ENCODE peak calls at places on chromosomes 1 and 21, in four cellular contexts. G is neural progenitor cell, W is testis, U is stomach. A is an unnamed sample.

GRCh38 chr1:155026154-155026553 is 7.4 kb downstream of the DCST2 start:
- DNase-seq in G (no peak), W (no peak), U (no peak), A (no peak)

GRCh38 chr1:156104861-156105546 is 9.5 kb upstream of the LMNA start:
- DNase-seq in G (no peak), W (no peak), U (no peak), A (no peak)

GRCh38 chr1:111402083-111402482 is 25.5 kb downstream of the OVGP1 start:
- DNase-seq in G (no peak), W (no peak), U (no peak), A (no peak)

GRCh38 chr1:155082941-155083541 is 4.4 kb downstream of the EFNA3 start:
- DNase-seq in G (no peak), W (no peak), U (no peak), A (no peak)

GRCh38 chr1:197173571-197174482 is 27.4 kb upstream of the ASPM start:
- DNase-seq in G (no peak), W (no peak), U (no peak), A (no peak)

GRCh38 chr1:19210772-19211549 is 895 bp upstream of the UBR4 start:
- DNase-seq in G (peak; percentile 27), W (no peak), U (no peak), A (no peak)

GRCh38 chr1:7146710-7147109 is 361.5 kb downstream of the CAMTA1 start:
- DNase-seq in G (no peak), W (no peak), U (no peak), A (no peak)

GRCh38 chr1:70528591-70529333 is 117.7 kb downstream of the CTH start:
- DNase-seq in G (peak; percentile 75), W (peak; percentile 48), U (no peak), A (peak; percentile 59)

GRCh38 chr1:173266845-173267244 is 59.7 kb upstream of the TNFSF4 start:
- DNase-seq in G (no peak), W (no peak), U (no peak), A (no peak)

GRCh38 chr1:240030236-240030635 is 61.4 kb upstream of the FMN2 start:
- DNase-seq in G (no peak), W (no peak), U (no peak), A (no peak)

GRCh38 chr1:67493148-67493547 is 62.9 kb upstream of the SERBP1 start:
- DNase-seq in G (no peak), W (no peak), U (no peak), A (no peak)

GRCh38 chr1:27938488-27938887 is 3.7 kb downstream of the SMPDL3B start:
- DNase-seq in G (no peak), W (no peak), U (no peak), A (no peak)

GRCh38 chr1:161158316-161159016 is 834 bp upstream of the USP21 start:
- DNase-seq in G (no peak), W (peak; percentile 33), U (no peak), A (no peak)

GRCh38 chr1:51305371-51305823 is 25.0 kb downstream of the TTC39A start:
- DNase-seq in G (no peak), W (no peak), U (no peak), A (peak; percentile 78)

GRCh38 chr21:14617040-14617393 is 70.9 kb upstream of the SAMSN1 start:
- DNase-seq in G (no peak), W (no peak), U (no peak), A (no peak)

GRCh38 chr1:231643333-231644237 is 17.0 kb downstream of the DISC1 start:
- DNase-seq in G (no peak), W (no peak), U (no peak), A (no peak)

GRCh38 chr1:201307239-201307638 is 23.9 kb downstream of the PKP1 start:
- DNase-seq in G (no peak), W (no peak), U (no peak), A (no peak)

GRCh38 chr1:226674892-226675719 is 64.0 kb downstream of the ITPKB start:
- DNase-seq in G (no peak), W (peak; percentile 57), U (peak; percentile 54), A (no peak)

GRCh38 chr1:224503161-224504118 is 68.8 kb upstream of the WDR26 start:
- DNase-seq in G (peak; percentile 86), W (peak; percentile 95), U (peak; percentile 97), A (peak; percentile 92)

GRCh38 chr1:92037400-92037799 is 7.6 kb downstream of the EPHX4 start:
- DNase-seq in G (no peak), W (no peak), U (no peak), A (no peak)

GRCh38 chr1:25641329-25641725 is 24.7 kb downstream of the MAN1C1 start:
- DNase-seq in G (no peak), W (no peak), U (no peak), A (no peak)

GRCh38 chr1:109514846-109515245 is 5.3 kb upstream of the AMIGO1 start:
- DNase-seq in G (no peak), W (no peak), U (no peak), A (no peak)

GRCh38 chr1:108881369-108881768 is 4.6 kb downstream of the GPSM2 start:
- DNase-seq in G (no peak), W (no peak), U (no peak), A (no peak)

GRCh38 chr1:226409392-226409791 is 1.5 kb upstream of the PARP1 start:
- DNase-seq in G (no peak), W (no peak), U (no peak), A (no peak)

GRCh38 chr1:42264791-42265190 is 70.2 kb downstream of the FOXJ3 start:
- DNase-seq in G (peak; percentile 16), W (no peak), U (no peak), A (no peak)

DNA sequence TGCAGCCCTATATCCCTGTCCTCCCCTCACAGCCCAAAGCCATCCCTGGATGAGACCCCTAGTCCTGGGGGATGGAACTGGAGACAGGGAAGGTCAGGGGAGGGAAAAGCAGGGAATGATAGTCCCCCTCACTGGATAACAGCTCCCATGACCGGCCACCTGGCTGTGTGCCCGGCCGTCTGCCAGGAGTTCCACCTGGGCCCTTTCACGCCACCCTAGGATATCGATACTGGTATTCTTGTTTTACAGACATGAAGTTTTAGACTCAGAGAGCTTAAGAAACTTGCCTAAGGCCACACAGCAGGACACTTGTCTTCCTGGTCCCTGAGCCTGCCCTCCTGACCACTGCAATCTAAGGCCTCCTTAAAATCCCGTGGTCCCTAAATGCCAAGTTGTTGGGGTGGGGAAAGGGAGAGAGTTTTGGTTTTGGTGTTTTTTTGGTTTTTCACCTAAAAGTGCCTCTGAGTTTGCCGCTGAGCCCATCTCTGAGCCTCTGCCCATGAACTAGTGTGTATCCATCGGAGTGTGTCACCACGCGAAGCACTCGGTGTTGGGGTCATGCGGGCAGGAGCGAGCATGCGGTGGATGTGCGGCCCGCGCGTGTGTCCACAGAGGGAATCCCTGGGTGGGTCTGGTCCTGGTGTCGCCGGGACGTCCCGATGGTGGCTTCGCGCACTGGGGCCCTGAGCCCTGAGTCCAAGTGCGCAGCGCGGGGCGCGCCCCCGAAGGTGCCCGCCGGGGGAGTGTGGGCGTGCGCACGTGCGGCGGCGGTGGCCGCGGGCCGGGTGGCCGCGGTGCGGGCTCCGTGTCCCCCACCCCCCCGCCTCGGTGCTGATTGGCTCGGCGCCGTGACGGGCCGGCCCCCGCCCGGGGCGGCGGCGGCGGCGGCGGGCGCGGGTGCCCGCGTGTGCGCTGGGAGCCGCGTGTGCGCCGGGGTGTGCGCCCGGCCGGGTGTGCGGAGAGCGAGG is at the start of gene EPHA8:
- DNase-seq in G (peak; percentile 57), W (no peak), U (no peak), A (peak; percentile 49)
- H3K4me3 ChIP-seq in G (peak within 1 kb of the TSS; percentile 52), W (no peak within 1 kb of the TSS), U (no peak within 1 kb of the TSS), A (peak within 1 kb of the TSS; percentile 64)

GRCh38 chr1:20600156-20600555 is 11.3 kb downstream of the CDA start:
- DNase-seq in G (no peak), W (no peak), U (no peak), A (no peak)
- H3K27ac ChIP-seq in G (no peak overlapping the region), W (no peak overlapping the region), U (no peak overlapping the region), A (no peak overlapping the region)

DNA sequence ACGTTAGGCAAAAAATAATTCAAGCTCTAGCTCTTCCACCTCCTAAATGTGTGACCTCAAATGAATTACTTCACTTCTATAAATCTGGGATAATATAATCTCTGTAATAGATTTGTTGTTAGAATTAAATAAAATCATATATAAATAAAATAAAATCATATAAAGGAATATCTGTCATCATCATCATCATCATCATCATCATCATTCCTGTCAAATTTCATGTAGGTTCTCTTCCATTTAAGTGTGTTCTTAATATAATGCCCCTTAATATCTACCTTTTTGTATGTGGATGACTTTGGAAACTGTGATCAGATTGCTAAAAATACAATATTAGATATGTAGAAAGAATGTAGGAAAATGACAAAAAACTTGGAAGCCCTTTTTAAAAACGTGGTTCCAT is 621.0 kb downstream of the ADGRL2 start:
- DNase-seq in G (no peak), W (no peak), U (no peak), A (no peak)
- H3K36me3 ChIP-seq in G (no peaks in the 10 kb centered on the region), W (no peaks in the 10 kb centered on the region), U (no peaks in the 10 kb centered on the region), A (no peaks in the 10 kb centered on the region)

GRCh38 chr1:11569954-11570353 is 84.3 kb downstream of the FBXO2 start:
- DNase-seq in G (no peak), W (no peak), U (no peak), A (no peak)
- H3K4me3 ChIP-seq in G (no peak overlapping the region), W (no peak overlapping the region), U (no peak overlapping the region), A (no peak overlapping the region)

DNA sequence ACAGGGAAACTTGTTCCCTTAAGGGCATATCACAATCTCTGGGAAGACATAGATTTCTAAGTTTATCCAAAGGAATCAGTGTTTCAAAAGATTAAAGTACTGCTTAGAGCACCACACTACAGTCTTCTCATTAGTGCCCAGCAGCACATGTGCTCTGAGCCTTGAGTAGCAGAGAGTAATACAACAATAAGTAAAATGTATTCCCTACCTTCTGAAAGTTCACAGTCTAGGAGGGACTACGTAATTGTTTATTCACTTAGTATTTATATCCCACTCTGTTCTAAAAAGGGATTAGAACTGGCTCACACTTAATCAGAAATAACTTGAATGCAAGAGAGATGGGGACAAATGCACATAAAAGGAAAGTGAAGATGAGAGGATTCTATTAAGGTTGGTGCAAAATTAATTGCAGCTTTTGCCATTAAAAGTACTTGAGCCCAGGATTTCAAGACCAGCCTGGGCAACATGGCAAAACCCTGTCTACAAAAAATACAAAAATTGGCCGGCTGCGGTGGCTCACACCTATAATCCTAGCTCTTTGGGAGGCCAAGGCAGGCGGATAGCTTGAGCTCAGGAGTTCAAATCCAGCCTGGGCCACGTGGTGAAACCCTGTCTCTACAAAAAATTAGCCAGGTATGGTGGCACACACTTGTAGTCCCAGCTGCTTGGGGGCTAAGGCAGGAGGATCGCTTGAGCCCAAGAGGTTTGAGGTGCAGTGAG is 9.0 kb downstream of the SYNC start:
- DNase-seq in G (no peak), W (no peak), U (no peak), A (no peak)
- H3K27ac ChIP-seq in G (no peak overlapping the region), W (peak overlapping the region; percentile 48), U (no peak overlapping the region), A (no peak overlapping the region)

GRCh38 chr1:118902299-118903270 is 85.6 kb downstream of the TBX15 start:
- DNase-seq in G (no peak), W (no peak), U (no peak), A (no peak)

GRCh38 chr1:118900643-118901440 is 87.3 kb downstream of the TBX15 start:
- DNase-seq in G (no peak), W (no peak), U (no peak), A (no peak)

GRCh38 chr1:118898702-118899101 is 89.4 kb downstream of the TBX15 start:
- DNase-seq in G (no peak), W (no peak), U (no peak), A (no peak)

GRCh38 chr1:118894836-118895235 is 93.3 kb downstream of the TBX15 start:
- DNase-seq in G (no peak), W (no peak), U (no peak), A (no peak)

GRCh38 chr1:118899340-118899739 is 88.8 kb downstream of the TBX15 start:
- DNase-seq in G (no peak), W (no peak), U (no peak), A (no peak)
- H3K36me3 ChIP-seq in G (no peaks in the 10 kb centered on the region), W (no peaks in the 10 kb centered on the region), U (no peaks in the 10 kb centered on the region), A (no peaks in the 10 kb centered on the region)

A was measured in WERI-Rb-1.